ENCODE peak calls at places on chromosomes 2 and 18, in ten cellular contexts. I, J, H, V, Y, E, U, C, Q and A are unnamed samples.

GRCh38 chr18:11728247-11728646 is 39.2 kb downstream of the GNAL start:
- DNase-seq in I (peak), J (no peak), H (peak), V (no peak), Y (no peak), E (no peak), U (no peak), C (peak), Q (peak), A (peak)

GRCh38 chr2:7943446-7943845 is 738.4 kb upstream of the ID2 start:
- DNase-seq in I (no peak), J (no peak), H (no peak), V (no peak), Y (no peak), E (no peak), U (no peak), C (no peak), Q (no peak), A (no peak)

GRCh38 chr18:6482198-6482977 is 67.7 kb upstream of the L3MBTL4 start:
- DNase-seq in I (peak), J (peak), H (peak), V (peak), Y (peak), E (peak), U (peak), C (peak), Q (peak), A (peak)

GRCh38 chr2:133077259-133077822 is 407.3 kb upstream of the LYPD1 start:
- DNase-seq in I (no peak), J (no peak), H (no peak), V (no peak), Y (no peak), E (no peak), U (no peak), C (peak), Q (peak), A (no peak)

GRCh38 chr2:122101319-122101718 is 345.9 kb downstream of the TSN start:
- DNase-seq in I (no peak), J (no peak), H (no peak), V (no peak), Y (no peak), E (no peak), U (no peak), C (no peak), Q (no peak), A (no peak)

GRCh38 chr2:230868947-230869690 is 4.4 kb downstream of the ITM2C start:
- DNase-seq in I (peak), J (no peak), H (peak), V (no peak), Y (no peak), E (no peak), U (no peak), C (no peak), Q (peak), A (no peak)

GRCh38 chr2:109611467-109612095 is 2.2 kb downstream of the SEPTIN10 start:
- DNase-seq in I (peak), J (no peak), H (no peak), V (no peak), Y (no peak), E (no peak), U (no peak), C (peak), Q (peak), A (peak)

GRCh38 chr18:33901894-33902512 is 322.7 kb downstream of the NOL4 start:
- DNase-seq in I (peak), J (no peak), H (peak), V (no peak), Y (no peak), E (no peak), U (no peak), C (no peak), Q (no peak), A (no peak)

GRCh38 chr18:55908790-55909408 is 320.9 kb upstream of the TCF4 start:
- DNase-seq in I (no peak), J (no peak), H (no peak), V (no peak), Y (no peak), E (no peak), U (no peak), C (peak), Q (peak), A (no peak)

GRCh38 chr2:102841107-102841840 is 79.4 kb downstream of the TMEM182 start:
- DNase-seq in I (peak), J (peak), H (peak), V (no peak), Y (no peak), E (no peak), U (peak), C (peak), Q (peak), A (peak)

GRCh38 chr2:200810252-200810650 is 1.5 kb upstream of the BZW1 start:
- DNase-seq in I (peak), J (no peak), H (no peak), V (no peak), Y (no peak), E (no peak), U (peak), C (peak), Q (peak), A (peak)

GRCh38 chr2:99860720-99861375 is 281.5 kb downstream of the AFF3 start:
- DNase-seq in I (no peak), J (no peak), H (peak), V (no peak), Y (no peak), E (no peak), U (no peak), C (no peak), Q (no peak), A (no peak)

GRCh38 chr2:160208662-160209229 is 8.7 kb upstream of the ITGB6 start:
- DNase-seq in I (no peak), J (no peak), H (no peak), V (no peak), Y (no peak), E (peak), U (no peak), C (no peak), Q (no peak), A (no peak)

GRCh38 chr2:228731517-228731916 is 539.6 kb downstream of the PID1 start:
- DNase-seq in I (peak), J (no peak), H (peak), V (peak), Y (no peak), E (no peak), U (no peak), C (peak), Q (peak), A (peak)

GRCh38 chr2:219634171-219634940 is 6.9 kb downstream of the SLC4A3 start:
- DNase-seq in I (no peak), J (no peak), H (no peak), V (no peak), Y (no peak), E (no peak), U (no peak), C (no peak), Q (no peak), A (no peak)

GRCh38 chr2:106596844-106597243 is 109.7 kb downstream of the CD8B2 start:
- DNase-seq in I (no peak), J (peak), H (peak), V (no peak), Y (no peak), E (no peak), U (no peak), C (no peak), Q (no peak), A (peak)
- TF ChIP-seq CTCF in I (peak), J (peak), H (peak), V (peak), Y (no peak), E (no peak), U (no peak), C (peak), Q (peak), A (peak)

DNA sequence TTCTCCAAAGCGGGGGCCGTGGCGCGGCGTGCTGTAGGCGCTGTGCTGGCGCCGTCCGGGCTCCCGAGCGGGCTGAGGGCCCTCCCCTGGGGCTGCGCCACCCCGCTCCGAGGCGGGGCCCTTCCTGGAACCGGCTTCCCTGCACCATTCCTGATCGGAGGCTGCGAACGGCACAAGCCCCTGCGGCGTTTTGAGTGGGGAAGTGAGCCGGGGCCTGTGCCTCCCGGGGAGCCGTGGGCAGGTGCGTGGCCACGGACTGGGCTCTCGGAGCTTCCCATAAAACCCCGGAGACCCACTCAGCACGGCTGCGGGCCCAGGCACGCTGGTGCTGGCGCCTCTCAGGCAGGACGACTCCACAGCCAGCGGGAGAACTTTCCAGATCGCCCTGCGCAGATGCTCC is 74.7 kb downstream of the PSMG2 start:
- DNase-seq in I (no peak), J (no peak), H (no peak), V (no peak), Y (no peak), E (no peak), U (no peak), C (no peak), Q (no peak), A (no peak)
- H3K4me3 ChIP-seq in I (no peak), J (no peak), H (peak), V (no peak), Y (no peak), E (no peak), U (no peak), C (no peak), Q (no peak), A (peak)

GRCh38 chr2:28488083-28488482 is 7.8 kb upstream of the PLB1 start:
- DNase-seq in I (no peak), J (no peak), H (no peak), V (no peak), Y (no peak), E (no peak), U (no peak), C (no peak), Q (no peak), A (no peak)

GRCh38 chr2:28486526-28486925 is 9.3 kb upstream of the PLB1 start:
- DNase-seq in I (no peak), J (no peak), H (no peak), V (no peak), Y (no peak), E (no peak), U (no peak), C (no peak), Q (no peak), A (no peak)

GRCh38 chr2:28487258-28487657 is 8.6 kb upstream of the PLB1 start:
- DNase-seq in I (no peak), J (no peak), H (no peak), V (no peak), Y (no peak), E (no peak), U (no peak), C (no peak), Q (no peak), A (no peak)

GRCh38 chr2:28490558-28490957 is 5.3 kb upstream of the PLB1 start:
- DNase-seq in I (no peak), J (no peak), H (no peak), V (no peak), Y (no peak), E (no peak), U (no peak), C (no peak), Q (no peak), A (no peak)

GRCh38 chr2:28488858-28489575 is 6.8 kb upstream of the PLB1 start:
- DNase-seq in I (no peak), J (no peak), H (peak), V (no peak), Y (no peak), E (no peak), U (no peak), C (no peak), Q (peak), A (peak)
- TF ChIP-seq CTCF in I (no peak), J (no peak), H (peak), V (no peak), Y (no peak), E (no peak), U (no peak), C (no peak), Q (no peak), A (no peak)

GRCh38 chr18:36295880-36296301 is 1.6 kb upstream of the FHOD3 start:
- DNase-seq in I (no peak), J (no peak), H (peak), V (no peak), Y (no peak), E (no peak), U (peak), C (no peak), Q (no peak), A (no peak)
- H3K4me3 ChIP-seq in I (no peak), J (no peak), H (peak), V (peak), Y (peak), E (peak), U (no peak), C (no peak), Q (peak), A (peak)

GRCh38 chr2:237614151-237614720 is 13.2 kb upstream of the LRRFIP1 start:
- DNase-seq in I (no peak), J (no peak), H (peak), V (no peak), Y (no peak), E (no peak), U (peak), C (no peak), Q (peak), A (no peak)
- TF ChIP-seq CTCF in I (no peak), J (no peak), H (peak), V (peak), Y (no peak), E (no peak), U (peak), C (no peak), Q (peak), A (no peak)

DNA sequence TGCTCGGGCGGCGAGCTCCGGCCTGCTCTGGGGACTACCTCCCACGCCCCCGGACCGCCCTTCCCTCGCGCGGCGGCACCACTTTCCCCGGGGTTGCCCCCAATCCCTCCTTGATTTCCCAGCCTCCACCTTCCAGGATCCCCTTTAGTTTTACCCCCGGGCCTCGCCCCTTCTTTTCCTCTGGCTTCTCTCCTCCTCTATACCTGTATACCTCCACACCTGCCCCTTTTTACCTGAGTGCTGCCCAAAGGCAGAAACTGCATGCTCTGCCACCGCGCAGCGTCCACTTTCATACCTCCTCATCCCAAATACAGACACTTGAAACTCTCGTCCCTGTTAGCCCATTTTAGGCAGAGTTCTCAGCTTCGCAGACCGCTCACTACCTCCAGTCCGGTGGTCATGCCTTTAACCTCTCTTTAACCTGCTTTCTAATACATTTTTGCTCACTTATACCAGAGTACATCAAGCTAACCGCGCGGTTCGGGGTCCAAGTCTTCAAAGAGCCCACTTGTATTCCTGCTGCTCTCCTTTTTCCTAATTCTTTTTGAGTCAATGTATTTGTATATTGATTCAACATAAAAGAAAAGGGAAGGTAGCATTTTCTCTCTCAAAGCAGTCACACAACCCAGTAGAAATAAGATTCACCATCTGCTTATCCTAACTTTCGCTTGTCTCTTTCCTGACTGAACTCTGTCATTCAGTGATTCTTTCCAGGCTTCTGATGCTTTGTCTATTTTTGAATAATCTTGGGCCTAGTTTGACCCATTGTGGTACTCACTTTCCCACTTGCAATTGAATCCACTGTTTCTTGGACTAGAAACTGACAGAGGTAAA is 900 bp downstream of the SPOPL start:
- DNase-seq in I (peak), J (no peak), H (peak), V (no peak), Y (no peak), E (no peak), U (peak), C (no peak), Q (peak), A (peak)
- H3K4me3 ChIP-seq in I (peak), J (peak), H (peak), V (peak), Y (peak), E (peak), U (peak), C (peak), Q (peak), A (peak)